ENCODE peak calls at places on chromosomes 2 and 18, in ten cellular contexts. One of them, this sample, is unnamed.

GRCh38 chr2:233822101-233822771 is 32.1 kb downstream of the HJURP start:
- DNase-seq in left ventricle myocardium inferior: no peak
- DNase-seq in Peyer's patch: peak
- DNase-seq in tibial artery: peak
- DNase-seq in upper lobe of right lung: peak
- DNase-seq in mammary epithelial cell: no peak
- DNase-seq in AG04450: no peak
- DNase-seq in activated CD8-positive, alpha-beta T cell treated with anti-CD3 and anti-CD28 coated beads for 36 hours: no peak
- DNase-seq in fibroblast of pulmonary artery: no peak
- DNase-seq in retinal pigment epithelial cell: no peak
- DNase-seq in this sample: no peak

GRCh38 chr18:3985664-3986063 is 469.4 kb downstream of the DLGAP1 start:
- DNase-seq in left ventricle myocardium inferior: no peak
- DNase-seq in Peyer's patch: no peak
- DNase-seq in tibial artery: no peak
- DNase-seq in upper lobe of right lung: no peak
- DNase-seq in mammary epithelial cell: peak
- DNase-seq in AG04450: peak
- DNase-seq in activated CD8-positive, alpha-beta T cell treated with anti-CD3 and anti-CD28 coated beads for 36 hours: no peak
- DNase-seq in fibroblast of pulmonary artery: peak
- DNase-seq in retinal pigment epithelial cell: no peak
- DNase-seq in this sample: no peak

GRCh38 chr2:188902906-188903305 is 71.3 kb upstream of the COL3A1 start:
- DNase-seq in left ventricle myocardium inferior: no peak
- DNase-seq in Peyer's patch: no peak
- DNase-seq in tibial artery: no peak
- DNase-seq in upper lobe of right lung: no peak
- DNase-seq in mammary epithelial cell: peak
- DNase-seq in AG04450: peak
- DNase-seq in activated CD8-positive, alpha-beta T cell treated with anti-CD3 and anti-CD28 coated beads for 36 hours: no peak
- DNase-seq in fibroblast of pulmonary artery: peak
- DNase-seq in retinal pigment epithelial cell: no peak
- DNase-seq in this sample: no peak

GRCh38 chr2:133871810-133872209 is 303.5 kb upstream of the NCKAP5 start:
- DNase-seq in left ventricle myocardium inferior: no peak
- DNase-seq in Peyer's patch: no peak
- DNase-seq in tibial artery: no peak
- DNase-seq in upper lobe of right lung: no peak
- DNase-seq in mammary epithelial cell: no peak
- DNase-seq in AG04450: no peak
- DNase-seq in activated CD8-positive, alpha-beta T cell treated with anti-CD3 and anti-CD28 coated beads for 36 hours: no peak
- DNase-seq in fibroblast of pulmonary artery: no peak
- DNase-seq in retinal pigment epithelial cell: no peak
- DNase-seq in this sample: no peak

GRCh38 chr2:136060401-136060940 is 57.5 kb downstream of the CXCR4 start:
- DNase-seq in left ventricle myocardium inferior: no peak
- DNase-seq in Peyer's patch: no peak
- DNase-seq in tibial artery: no peak
- DNase-seq in upper lobe of right lung: no peak
- DNase-seq in mammary epithelial cell: no peak
- DNase-seq in AG04450: no peak
- DNase-seq in activated CD8-positive, alpha-beta T cell treated with anti-CD3 and anti-CD28 coated beads for 36 hours: no peak
- DNase-seq in fibroblast of pulmonary artery: no peak
- DNase-seq in retinal pigment epithelial cell: no peak
- DNase-seq in this sample: no peak

GRCh38 chr2:218658671-218659257 is 659 bp downstream of the ZNF142 start:
- DNase-seq in left ventricle myocardium inferior: no peak
- DNase-seq in Peyer's patch: peak
- DNase-seq in tibial artery: no peak
- DNase-seq in upper lobe of right lung: no peak
- DNase-seq in mammary epithelial cell: peak
- DNase-seq in AG04450: no peak
- DNase-seq in activated CD8-positive, alpha-beta T cell treated with anti-CD3 and anti-CD28 coated beads for 36 hours: peak
- DNase-seq in fibroblast of pulmonary artery: peak
- DNase-seq in retinal pigment epithelial cell: peak
- DNase-seq in this sample: peak

GRCh38 chr18:44840053-44840826 is 159.6 kb downstream of the SETBP1 start:
- DNase-seq in left ventricle myocardium inferior: no peak
- DNase-seq in Peyer's patch: no peak
- DNase-seq in tibial artery: no peak
- DNase-seq in upper lobe of right lung: no peak
- DNase-seq in mammary epithelial cell: no peak
- DNase-seq in AG04450: no peak
- DNase-seq in activated CD8-positive, alpha-beta T cell treated with anti-CD3 and anti-CD28 coated beads for 36 hours: no peak
- DNase-seq in fibroblast of pulmonary artery: peak
- DNase-seq in retinal pigment epithelial cell: no peak
- DNase-seq in this sample: no peak

GRCh38 chr18:48121752-48122151 is 191.3 kb upstream of the SMAD2 start:
- DNase-seq in left ventricle myocardium inferior: no peak
- DNase-seq in Peyer's patch: no peak
- DNase-seq in tibial artery: no peak
- DNase-seq in upper lobe of right lung: no peak
- DNase-seq in mammary epithelial cell: no peak
- DNase-seq in AG04450: no peak
- DNase-seq in activated CD8-positive, alpha-beta T cell treated with anti-CD3 and anti-CD28 coated beads for 36 hours: no peak
- DNase-seq in fibroblast of pulmonary artery: no peak
- DNase-seq in retinal pigment epithelial cell: no peak
- DNase-seq in this sample: no peak

GRCh38 chr2:86417961-86418360 is 23.2 kb upstream of the KDM3A start:
- DNase-seq in left ventricle myocardium inferior: no peak
- DNase-seq in Peyer's patch: no peak
- DNase-seq in tibial artery: no peak
- DNase-seq in upper lobe of right lung: no peak
- DNase-seq in mammary epithelial cell: peak
- DNase-seq in AG04450: no peak
- DNase-seq in activated CD8-positive, alpha-beta T cell treated with anti-CD3 and anti-CD28 coated beads for 36 hours: no peak
- DNase-seq in fibroblast of pulmonary artery: peak
- DNase-seq in retinal pigment epithelial cell: no peak
- DNase-seq in this sample: no peak

GRCh38 chr2:130388221-130388907 is 32.5 kb downstream of the PTPN18 start:
- DNase-seq in left ventricle myocardium inferior: no peak
- DNase-seq in Peyer's patch: no peak
- DNase-seq in tibial artery: no peak
- DNase-seq in upper lobe of right lung: no peak
- DNase-seq in mammary epithelial cell: no peak
- DNase-seq in AG04450: no peak
- DNase-seq in activated CD8-positive, alpha-beta T cell treated with anti-CD3 and anti-CD28 coated beads for 36 hours: no peak
- DNase-seq in fibroblast of pulmonary artery: no peak
- DNase-seq in retinal pigment epithelial cell: no peak
- DNase-seq in this sample: no peak

GRCh38 chr2:19883971-19884720 is 17.6 kb downstream of the TTC32 start:
- DNase-seq in left ventricle myocardium inferior: no peak
- DNase-seq in Peyer's patch: no peak
- DNase-seq in tibial artery: no peak
- DNase-seq in upper lobe of right lung: no peak
- DNase-seq in mammary epithelial cell: no peak
- DNase-seq in AG04450: no peak
- DNase-seq in activated CD8-positive, alpha-beta T cell treated with anti-CD3 and anti-CD28 coated beads for 36 hours: no peak
- DNase-seq in fibroblast of pulmonary artery: no peak
- DNase-seq in retinal pigment epithelial cell: no peak
- DNase-seq in this sample: no peak

GRCh38 chr2:230868151-230868946 is 3.6 kb downstream of the ITM2C start:
- DNase-seq in left ventricle myocardium inferior: no peak
- DNase-seq in Peyer's patch: no peak
- DNase-seq in tibial artery: no peak
- DNase-seq in upper lobe of right lung: no peak
- DNase-seq in mammary epithelial cell: no peak
- DNase-seq in AG04450: no peak
- DNase-seq in activated CD8-positive, alpha-beta T cell treated with anti-CD3 and anti-CD28 coated beads for 36 hours: no peak
- DNase-seq in fibroblast of pulmonary artery: peak
- DNase-seq in retinal pigment epithelial cell: no peak
- DNase-seq in this sample: no peak

GRCh38 chr2:119463990-119464389 is 32.3 kb downstream of the TMEM37 start:
- DNase-seq in left ventricle myocardium inferior: no peak
- DNase-seq in Peyer's patch: no peak
- DNase-seq in tibial artery: no peak
- DNase-seq in upper lobe of right lung: no peak
- DNase-seq in mammary epithelial cell: no peak
- DNase-seq in AG04450: no peak
- DNase-seq in activated CD8-positive, alpha-beta T cell treated with anti-CD3 and anti-CD28 coated beads for 36 hours: no peak
- DNase-seq in fibroblast of pulmonary artery: no peak
- DNase-seq in retinal pigment epithelial cell: no peak
- DNase-seq in this sample: no peak

GRCh38 chr2:119463136-119463535 is 31.5 kb downstream of the TMEM37 start:
- DNase-seq in left ventricle myocardium inferior: no peak
- DNase-seq in Peyer's patch: no peak
- DNase-seq in tibial artery: no peak
- DNase-seq in upper lobe of right lung: no peak
- DNase-seq in mammary epithelial cell: peak
- DNase-seq in AG04450: no peak
- DNase-seq in activated CD8-positive, alpha-beta T cell treated with anti-CD3 and anti-CD28 coated beads for 36 hours: no peak
- DNase-seq in fibroblast of pulmonary artery: no peak
- DNase-seq in retinal pigment epithelial cell: no peak
- DNase-seq in this sample: no peak

GRCh38 chr2:119465687-119466086 is 34.0 kb downstream of the TMEM37 start:
- DNase-seq in left ventricle myocardium inferior: no peak
- DNase-seq in Peyer's patch: no peak
- DNase-seq in tibial artery: no peak
- DNase-seq in upper lobe of right lung: no peak
- DNase-seq in mammary epithelial cell: no peak
- DNase-seq in AG04450: no peak
- DNase-seq in activated CD8-positive, alpha-beta T cell treated with anti-CD3 and anti-CD28 coated beads for 36 hours: no peak
- DNase-seq in fibroblast of pulmonary artery: no peak
- DNase-seq in retinal pigment epithelial cell: no peak
- DNase-seq in this sample: no peak

GRCh38 chr2:119466373-119466772 is 34.7 kb downstream of the TMEM37 start:
- DNase-seq in left ventricle myocardium inferior: no peak
- DNase-seq in Peyer's patch: no peak
- DNase-seq in tibial artery: no peak
- DNase-seq in upper lobe of right lung: no peak
- DNase-seq in mammary epithelial cell: no peak
- DNase-seq in AG04450: no peak
- DNase-seq in activated CD8-positive, alpha-beta T cell treated with anti-CD3 and anti-CD28 coated beads for 36 hours: no peak
- DNase-seq in fibroblast of pulmonary artery: no peak
- DNase-seq in retinal pigment epithelial cell: no peak
- DNase-seq in this sample: no peak

GRCh38 chr2:119464977-119465376 is 33.3 kb downstream of the TMEM37 start:
- DNase-seq in left ventricle myocardium inferior: no peak
- DNase-seq in Peyer's patch: no peak
- DNase-seq in tibial artery: peak
- DNase-seq in upper lobe of right lung: no peak
- DNase-seq in mammary epithelial cell: no peak
- DNase-seq in AG04450: no peak
- DNase-seq in activated CD8-positive, alpha-beta T cell treated with anti-CD3 and anti-CD28 coated beads for 36 hours: no peak
- DNase-seq in fibroblast of pulmonary artery: no peak
- DNase-seq in retinal pigment epithelial cell: no peak
- DNase-seq in this sample: no peak
- TF ChIP-seq CTCF in left ventricle myocardium inferior: no peak
- TF ChIP-seq CTCF in Peyer's patch: no peak
- TF ChIP-seq CTCF in tibial artery: no peak
- TF ChIP-seq CTCF in upper lobe of right lung: no peak
- TF ChIP-seq CTCF in mammary epithelial cell: no peak
- TF ChIP-seq CTCF in AG04450: no peak
- TF ChIP-seq CTCF in activated CD8-positive, alpha-beta T cell treated with anti-CD3 and anti-CD28 coated beads for 36 hours: no peak
- TF ChIP-seq CTCF in fibroblast of pulmonary artery: no peak
- TF ChIP-seq CTCF in retinal pigment epithelial cell: no peak
- TF ChIP-seq CTCF in this sample: no peak

GRCh38 chr2:240387669-240388358 is 47.6 kb upstream of the GPC1 start:
- DNase-seq in left ventricle myocardium inferior: peak
- DNase-seq in Peyer's patch: peak
- DNase-seq in tibial artery: peak
- DNase-seq in upper lobe of right lung: no peak
- DNase-seq in mammary epithelial cell: peak
- DNase-seq in AG04450: peak
- DNase-seq in activated CD8-positive, alpha-beta T cell treated with anti-CD3 and anti-CD28 coated beads for 36 hours: no peak
- DNase-seq in fibroblast of pulmonary artery: peak
- DNase-seq in retinal pigment epithelial cell: peak
- DNase-seq in this sample: no peak
- TF ChIP-seq CTCF in left ventricle myocardium inferior: no peak
- TF ChIP-seq CTCF in Peyer's patch: no peak
- TF ChIP-seq CTCF in tibial artery: no peak
- TF ChIP-seq CTCF in upper lobe of right lung: no peak
- TF ChIP-seq CTCF in mammary epithelial cell: no peak
- TF ChIP-seq CTCF in AG04450: peak
- TF ChIP-seq CTCF in activated CD8-positive, alpha-beta T cell treated with anti-CD3 and anti-CD28 coated beads for 36 hours: no peak
- TF ChIP-seq CTCF in fibroblast of pulmonary artery: peak
- TF ChIP-seq CTCF in retinal pigment epithelial cell: peak
- TF ChIP-seq CTCF in this sample: no peak

DNA sequence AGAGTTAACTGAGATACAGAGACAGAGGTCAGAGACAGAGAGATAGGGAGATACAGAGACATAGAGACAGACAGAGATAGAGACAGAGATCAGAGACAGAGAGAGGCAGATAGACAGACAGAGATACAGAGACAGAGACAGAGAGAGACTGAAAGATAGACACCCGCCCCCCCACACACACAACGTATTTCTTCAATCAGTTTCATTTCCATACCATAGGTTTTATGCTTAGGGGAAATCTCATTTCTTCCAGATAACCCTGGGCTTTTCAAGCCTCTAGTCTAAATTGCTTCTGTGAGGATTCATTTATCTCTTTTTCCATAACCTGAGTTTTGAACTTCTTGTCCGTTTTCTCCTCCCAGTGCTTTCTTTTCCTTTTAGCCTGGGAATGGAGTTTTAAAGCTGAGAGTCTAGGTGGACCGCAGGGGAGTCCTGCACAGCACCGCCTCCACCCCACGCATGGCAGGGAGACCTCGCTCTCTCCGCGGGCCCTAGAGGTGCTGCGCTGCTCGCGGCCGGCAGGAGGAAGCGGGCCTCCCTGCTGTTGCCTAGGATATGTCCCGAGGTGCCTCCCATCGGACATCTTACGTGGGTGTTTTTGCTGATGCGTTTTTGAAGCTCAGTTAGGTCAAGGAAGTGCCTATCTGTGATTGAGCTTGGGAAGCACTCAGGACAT is 94.7 kb downstream of the CD8B2 start:
- DNase-seq in left ventricle myocardium inferior: peak
- DNase-seq in Peyer's patch: peak
- DNase-seq in tibial artery: peak
- DNase-seq in upper lobe of right lung: peak
- DNase-seq in mammary epithelial cell: peak
- DNase-seq in AG04450: no peak
- DNase-seq in activated CD8-positive, alpha-beta T cell treated with anti-CD3 and anti-CD28 coated beads for 36 hours: peak
- DNase-seq in fibroblast of pulmonary artery: peak
- DNase-seq in retinal pigment epithelial cell: no peak
- DNase-seq in this sample: peak
- TF ChIP-seq CTCF in left ventricle myocardium inferior: no peak
- TF ChIP-seq CTCF in Peyer's patch: no peak
- TF ChIP-seq CTCF in tibial artery: peak
- TF ChIP-seq CTCF in upper lobe of right lung: no peak
- TF ChIP-seq CTCF in mammary epithelial cell: peak
- TF ChIP-seq CTCF in AG04450: peak
- TF ChIP-seq CTCF in activated CD8-positive, alpha-beta T cell treated with anti-CD3 and anti-CD28 coated beads for 36 hours: no peak
- TF ChIP-seq CTCF in fibroblast of pulmonary artery: peak
- TF ChIP-seq CTCF in retinal pigment epithelial cell: peak
- TF ChIP-seq CTCF in this sample: no peak

GRCh38 chr2:238243496-238244076 is 3.7 kb upstream of the HES6 start:
- DNase-seq in left ventricle myocardium inferior: no peak
- DNase-seq in Peyer's patch: no peak
- DNase-seq in tibial artery: no peak
- DNase-seq in upper lobe of right lung: peak
- DNase-seq in mammary epithelial cell: no peak
- DNase-seq in AG04450: no peak
- DNase-seq in activated CD8-positive, alpha-beta T cell treated with anti-CD3 and anti-CD28 coated beads for 36 hours: no peak
- DNase-seq in fibroblast of pulmonary artery: no peak
- DNase-seq in retinal pigment epithelial cell: no peak
- DNase-seq in this sample: no peak
- TF ChIP-seq CTCF in left ventricle myocardium inferior: no peak
- TF ChIP-seq CTCF in Peyer's patch: no peak
- TF ChIP-seq CTCF in tibial artery: no peak
- TF ChIP-seq CTCF in upper lobe of right lung: no peak
- TF ChIP-seq CTCF in mammary epithelial cell: no peak
- TF ChIP-seq CTCF in AG04450: no peak
- TF ChIP-seq CTCF in activated CD8-positive, alpha-beta T cell treated with anti-CD3 and anti-CD28 coated beads for 36 hours: no peak
- TF ChIP-seq CTCF in fibroblast of pulmonary artery: no peak
- TF ChIP-seq CTCF in retinal pigment epithelial cell: peak
- TF ChIP-seq CTCF in this sample: no peak

This sample was measured in GM20000.